ENCODE peak calls at places on chromosomes 4 and X, in ten cellular contexts. W is Ammon's horn; Y is thoracic aorta; M is DMS153; P is mesenchymal stem cell; V is activated T-cell treated with anti-CD3 and anti-CD28 coated beads, Interleukin-2, amount 50 U/mL, for 24 hours; U is M059J; B is fibroblast of lung; S is sciatic nerve; H is EH. X is an unnamed sample.

GRCh38 chr4:168919706-168920324 is 90.2 kb downstream of the CBR4 start:
- DNase-seq in U (no peak), V (no peak), M (no peak), Y (no peak), B (no peak), S (no peak), W (no peak), P (no peak), H (no peak), X (no peak)

GRCh38 chr4:158837527-158838141 is 68.8 kb downstream of the FNIP2 start:
- DNase-seq in W (no peak), B (no peak), S (no peak), P (no peak), Y (no peak), V (no peak), H (no peak), M (no peak), U (no peak), X (no peak)

GRCh38 chrX:131067846-131068745 is 9.9 kb downstream of the ARHGAP36 start:
- DNase-seq in U (no peak), Y (no peak), S (no peak), H (no peak), P (no peak), M (no peak), B (no peak), W (no peak), V (no peak), X (no peak)

GRCh38 chr4:183801460-183802168 is 103.5 kb upstream of the STOX2 start:
- DNase-seq in U (no peak), B (no peak), H (no peak), S (no peak), W (no peak), M (no peak), Y (no peak), V (no peak), P (no peak), X (no peak)

GRCh38 chr4:81562093-81562492 is 90.4 kb upstream of the RASGEF1B start:
- DNase-seq in U (no peak), B (no peak), V (no peak), M (no peak), S (no peak), H (no peak), P (no peak), Y (no peak), W (no peak), X (no peak)

GRCh38 chr4:57080781-57081650 is 29.2 kb downstream of the IGFBP7 start:
- DNase-seq in B (peak; percentile 100), P (peak; percentile 98), Y (no peak), W (no peak), S (no peak), V (no peak), H (peak; percentile 100), U (peak; percentile 92), M (no peak), X (no peak)

GRCh38 chr4:138959421-138959820 is 56.2 kb upstream of the NOCT start:
- DNase-seq in U (no peak), H (no peak), B (peak; percentile 31), S (no peak), W (peak; percentile 11), Y (no peak), P (no peak), M (no peak), V (no peak), X (no peak)

GRCh38 chr4:55512077-55512476 is 34.6 kb downstream of the CLOCK start:
- DNase-seq in W (no peak), S (no peak), B (no peak), M (no peak), H (no peak), U (no peak), V (no peak), P (no peak), Y (no peak), X (no peak)

GRCh38 chr4:169348541-169348940 is 77.8 kb upstream of the SH3RF1 start:
- DNase-seq in V (no peak), U (no peak), H (no peak), M (no peak), W (peak; percentile 59), P (no peak), S (no peak), B (no peak), Y (no peak), X (no peak)

GRCh38 chr4:162499478-162499877 is 335.7 kb upstream of the FSTL5 start:
- DNase-seq in B (no peak), Y (no peak), V (no peak), M (no peak), H (no peak), S (no peak), W (no peak), P (peak; percentile 10), U (no peak), X (no peak)

GRCh38 chr4:71009796-71010588 is 16.5 kb downstream of the DCK start:
- DNase-seq in V (no peak), H (peak; percentile 64), W (peak; percentile 9), M (peak; percentile 26), P (peak; percentile 60), Y (no peak), B (peak; percentile 43), U (peak; percentile 36), S (no peak), X (no peak)

GRCh38 chr4:151408630-151409469 is at the start of gene FHIP1A:
- DNase-seq in B (peak; percentile 73), S (peak; percentile 80), W (peak; percentile 40), H (peak; percentile 70), P (peak; percentile 81), Y (no peak), U (peak; percentile 89), V (peak; percentile 84), M (peak; percentile 91), X (peak; percentile 84)

GRCh38 chrX:30085571-30085970 is 129.8 kb upstream of the MAGEB2 start:
- DNase-seq in M (no peak), U (peak; percentile 69), V (no peak), W (no peak), Y (no peak), S (no peak), B (no peak), H (peak; percentile 68), P (peak; percentile 1), X (no peak)

GRCh38 chrX:24219320-24219719 is 69.8 kb downstream of the ZFX start:
- DNase-seq in S (no peak), W (no peak), B (no peak), M (no peak), H (no peak), V (no peak), U (no peak), P (no peak), Y (no peak), X (no peak)

GRCh38 chr4:1053080-1053661 is 41.7 kb downstream of the FGFRL1 start:
- DNase-seq in U (no peak), P (no peak), B (peak; percentile 20), Y (no peak), S (peak; percentile 51), W (no peak), H (peak; percentile 94), M (no peak), V (peak; percentile 20), X (peak; percentile 77)

GRCh38 chr4:105950701-105951100 is 55.4 kb downstream of the NPNT start:
- DNase-seq in H (no peak), W (no peak), Y (no peak), V (no peak), M (no peak), B (no peak), P (no peak), S (no peak), U (no peak), X (no peak)

GRCh38 chr4:178306565-178306964 is 864.3 kb upstream of the AGA start:
- DNase-seq in U (peak; percentile 59), V (no peak), Y (no peak), M (no peak), W (peak; percentile 4), H (no peak), S (no peak), B (peak; percentile 52), P (peak; percentile 18), X (no peak)

GRCh38 chr4:105145913-105146285 is 777 bp upstream of the TET2 start:
- DNase-seq in P (no peak), B (peak; percentile 15), S (no peak), V (no peak), M (no peak), U (no peak), H (no peak), W (peak; percentile 22), Y (no peak), X (peak; percentile 81)

GRCh38 chrX:149512225-149512885 is 7.2 kb upstream of the IDS start:
- DNase-seq in B (peak; percentile 23), W (peak; percentile 68), U (peak; percentile 68), M (peak; percentile 30), S (no peak), P (peak; percentile 65), Y (no peak), H (peak; percentile 58), V (peak; percentile 66), X (no peak)

GRCh38 chrX:119605739-119606507 is at the start of gene NKRF:
- DNase-seq in B (peak; percentile 81), Y (peak; percentile 60), V (peak; percentile 88), H (peak; percentile 18), W (peak; percentile 91), P (peak; percentile 90), M (peak; percentile 79), S (peak; percentile 95), U (peak; percentile 97), X (peak; percentile 94)

GRCh38 chr4:151806511-151806927 is 45.7 kb upstream of the GATB start:
- DNase-seq in Y (no peak), V (no peak), B (peak; percentile 87), U (peak; percentile 95), H (peak; percentile 98), W (no peak), M (no peak), P (peak; percentile 87), S (no peak), X (no peak)

GRCh38 chr4:21117771-21118170 is 417.5 kb downstream of the PACRGL start:
- DNase-seq in S (no peak), P (no peak), V (no peak), M (no peak), Y (no peak), W (no peak), U (peak; percentile 79), B (peak; percentile 68), H (no peak), X (no peak)

GRCh38 chr4:72567821-72568620 is 1.0 kb downstream of the ADAMTS3 start:
- DNase-seq in Y (peak; percentile 55), U (peak; percentile 81), S (peak; percentile 73), P (peak; percentile 86), V (peak; percentile 36), W (peak; percentile 20), M (no peak), H (peak; percentile 71), B (peak; percentile 93), X (peak; percentile 85)

GRCh38 chr4:1033840-1034551 is 22.6 kb downstream of the FGFRL1 start:
- DNase-seq in P (no peak), M (no peak), S (peak; percentile 82), U (peak; percentile 71), H (peak; percentile 70), Y (no peak), B (peak; percentile 79), W (peak; percentile 74), V (no peak), X (no peak)

GRCh38 chr4:7392438-7393374 is 42.0 kb downstream of the PSAPL1 start:
- DNase-seq in S (peak; percentile 63), P (peak; percentile 4), U (no peak), M (no peak), W (no peak), B (peak; percentile 88), H (peak; percentile 62), Y (no peak), V (peak; percentile 8), X (no peak)

GRCh38 chrX:42680651-42681050 is 97.3 kb downstream of the PPP1R2C start:
- DNase-seq in P (peak; percentile 16), U (peak; percentile 7), V (no peak), M (no peak), S (no peak), H (no peak), W (no peak), B (peak; percentile 26), Y (no peak), X (no peak)

GRCh38 chrX:46840946-46841740 is 4.3 kb downstream of the RP2 start:
- DNase-seq in M (no peak), H (peak; percentile 52), U (peak; percentile 85), W (peak; percentile 57), P (no peak), B (peak; percentile 28), V (no peak), S (no peak), Y (no peak), X (no peak)

GRCh38 chrX:150766351-150767044 is 73.3 kb downstream of the MTMR1 start:
- DNase-seq in P (no peak), B (no peak), M (no peak), U (peak; percentile 14), W (no peak), S (no peak), V (no peak), H (no peak), Y (no peak), X (no peak)